ENCODE peak calls at places on chromosomes 12 and 14, in seven cellular contexts. Y, I, C, X, M, G and F are unnamed samples.

GRCh38 chr12:75836533-75836932 is 195.0 kb downstream of the PHLDA1 start:
- DNase-seq in G (no peak), Y (no peak), C (no peak), M (no peak), X (peak; percentile 46), I (no peak), F (no peak)

GRCh38 chr12:52634266-52635056 is 16.1 kb upstream of the KRT73 start:
- DNase-seq in Y (no peak), G (no peak), X (no peak), M (no peak), I (no peak), C (peak; percentile 79), F (no peak)

GRCh38 chr12:109153711-109154434 is 37.5 kb downstream of the ACACB start:
- DNase-seq in C (no peak), I (no peak), X (no peak), Y (peak; percentile 51), M (no peak), G (no peak), F (peak; percentile 51)

GRCh38 chr14:61581955-61582615 is 113.2 kb upstream of the HIF1A start:
- DNase-seq in X (no peak), Y (no peak), G (no peak), M (no peak), I (no peak), C (no peak), F (no peak)

GRCh38 chr14:35380794-35381193 is 23.8 kb downstream of the NFKBIA start:
- DNase-seq in M (no peak), C (no peak), G (no peak), Y (no peak), X (no peak), I (no peak), F (no peak)

GRCh38 chr14:53310412-53310811 is 157.3 kb upstream of the DDHD1 start:
- DNase-seq in G (no peak), C (no peak), M (no peak), Y (no peak), X (no peak), I (no peak), F (no peak)

GRCh38 chr12:113424915-113425823 is 3.0 kb downstream of the SDSL start:
- DNase-seq in C (peak; percentile 78), G (peak; percentile 81), X (peak; percentile 67), I (peak; percentile 7), Y (peak; percentile 52), M (peak; percentile 60), F (peak; percentile 76)

GRCh38 chr14:52730708-52731111 is 744 bp downstream of the STYX start:
- DNase-seq in X (no peak), G (no peak), M (no peak), C (no peak), Y (no peak), I (no peak), F (no peak)

GRCh38 chr12:130987151-130987931 is 33.6 kb downstream of the ADGRD1 start:
- DNase-seq in I (no peak), M (no peak), X (no peak), Y (no peak), C (no peak), G (no peak), F (no peak)

GRCh38 chr12:124567035-124567672 is at the start of gene NCOR2:
- DNase-seq in C (no peak), Y (peak; percentile 85), G (no peak), X (peak; percentile 55), I (peak; percentile 39), M (peak; percentile 35), F (peak; percentile 90)

GRCh38 chr12:100348657-100349454 is 8.0 kb upstream of the SLC17A8 start:
- DNase-seq in I (no peak), G (no peak), Y (peak; percentile 57), X (peak; percentile 66), C (no peak), M (no peak), F (peak; percentile 48)

GRCh38 chr14:24013654-24014514 is 25.2 kb downstream of the DHRS4L2 start:
- DNase-seq in G (no peak), X (peak; percentile 88), C (no peak), M (peak; percentile 37), I (peak; percentile 30), Y (peak; percentile 75), F (peak; percentile 81)

GRCh38 chr12:19547258-19547657 is 108.0 kb downstream of the AEBP2 start:
- DNase-seq in Y (no peak), G (no peak), C (no peak), M (no peak), X (peak; percentile 55), I (no peak), F (no peak)

GRCh38 chr12:99916555-99916954 is 68.2 kb downstream of the ANKS1B start:
- DNase-seq in C (no peak), I (no peak), Y (no peak), X (peak; percentile 47), M (no peak), G (no peak), F (no peak)

DNA sequence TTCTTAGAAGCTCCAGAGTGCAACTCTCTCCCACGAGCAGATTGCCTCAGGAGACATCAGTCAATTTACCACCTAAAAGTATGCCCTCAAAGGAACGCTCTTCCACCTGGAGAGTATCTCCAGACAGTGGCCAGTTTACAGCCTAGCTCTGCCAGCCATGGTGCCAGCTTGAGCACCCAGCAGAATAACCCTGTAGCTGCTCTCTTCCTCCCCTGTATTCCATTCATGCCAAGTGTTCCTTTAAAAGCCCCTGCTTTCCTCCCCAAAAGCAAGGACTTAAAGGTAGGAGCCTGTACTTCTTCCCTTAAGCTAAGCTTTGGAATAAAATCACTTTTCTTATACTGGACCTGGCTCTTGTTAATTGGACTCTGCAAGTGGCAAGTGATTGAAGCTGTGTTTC is 245.4 kb upstream of the TMEM132C start:
- DNase-seq in Y (no peak), X (no peak), G (no peak), M (no peak), C (no peak), I (no peak), F (no peak)
- H3K27me3 ChIP-seq in Y (no peaks in the 10 kb centered on the region), X (no peaks in the 10 kb centered on the region), G (no peaks in the 10 kb centered on the region), M (peaks cover 25% of the 10 kb centered on the region), C (no peaks in the 10 kb centered on the region), I (no peaks in the 10 kb centered on the region), F (no peaks in the 10 kb centered on the region)

GRCh38 chr14:105480165-105480564 is 5.5 kb downstream of the CRIP2 start:
- DNase-seq in X (no peak), I (no peak), M (no peak), C (no peak), G (no peak), Y (no peak), F (no peak)

GRCh38 chr14:105481886-105482454 is 4.7 kb upstream of the CRIP1 start:
- DNase-seq in M (peak; percentile 93), C (peak; percentile 96), Y (peak; percentile 88), I (peak; percentile 94), X (peak; percentile 97), G (peak; percentile 98), F (peak; percentile 96)

GRCh38 chr14:105479438-105480164 is 5.0 kb downstream of the CRIP2 start:
- DNase-seq in M (no peak), X (no peak), G (no peak), C (no peak), I (no peak), Y (no peak), F (peak; percentile 82)

GRCh38 chr14:105482486-105483110 is 4.1 kb upstream of the CRIP1 start:
- DNase-seq in C (no peak), X (no peak), I (no peak), Y (no peak), M (no peak), G (no peak), F (no peak)

DNA sequence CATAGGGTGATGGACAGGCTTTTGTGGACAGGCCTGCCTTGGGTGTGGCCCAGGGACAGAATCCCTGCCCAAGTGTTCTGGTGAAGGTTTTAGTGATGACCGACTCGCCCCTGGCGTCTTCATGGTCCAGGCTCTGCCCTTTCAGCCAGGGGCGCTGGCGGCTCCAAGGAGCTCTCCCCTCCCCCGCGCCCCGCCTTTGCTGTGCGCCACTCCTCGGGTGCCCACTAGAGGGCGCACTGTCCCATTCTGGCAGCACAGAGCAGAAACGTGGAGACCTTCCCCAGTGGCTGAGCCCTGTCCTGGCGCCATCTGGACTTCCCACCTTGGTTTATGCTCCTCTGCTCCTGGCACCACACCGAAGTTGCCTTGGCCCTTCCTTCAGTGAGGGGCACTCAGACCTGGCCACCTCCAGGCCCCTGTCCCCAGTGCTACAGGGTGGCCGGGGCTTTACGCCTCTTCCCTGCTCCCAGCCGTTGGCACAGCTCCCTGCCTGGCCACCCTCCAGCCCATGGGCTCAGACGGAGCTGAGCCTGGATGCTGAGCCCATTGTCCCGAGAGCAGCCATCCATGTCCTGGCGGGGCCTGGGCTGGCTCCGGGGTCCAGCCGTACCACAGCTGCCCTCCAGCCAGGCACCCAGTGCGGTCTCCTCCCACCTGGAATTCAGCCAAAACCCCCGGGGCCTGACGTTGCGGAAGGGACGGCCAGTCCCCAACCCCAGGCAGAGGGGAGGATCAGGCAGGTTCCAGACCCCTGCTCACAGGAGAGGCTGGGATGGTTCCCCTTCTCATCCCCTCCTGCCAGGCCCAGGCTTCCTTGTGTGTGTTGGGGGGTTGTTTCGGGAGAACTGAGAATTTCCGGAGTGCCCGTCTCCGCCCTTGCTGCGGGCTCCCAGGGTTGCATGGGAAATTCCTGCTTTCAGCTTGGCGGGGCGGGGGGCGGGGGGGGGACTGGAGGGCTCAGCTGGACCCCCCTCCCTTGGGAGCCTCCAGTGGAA is 5.6 kb upstream of the CRIP1 start:
- DNase-seq in M (peak; percentile 92), Y (peak; percentile 92), X (peak; percentile 95), I (peak; percentile 83), G (peak; percentile 97), C (peak; percentile 95), F (peak; percentile 98)
- H3K27me3 ChIP-seq in M (no peaks in the 10 kb centered on the region), Y (peaks cover 93% of the 10 kb centered on the region), X (no peaks in the 10 kb centered on the region), I (no peaks in the 10 kb centered on the region), G (no peaks in the 10 kb centered on the region), C (no peaks in the 10 kb centered on the region), F (peaks cover 81% of the 10 kb centered on the region)

DNA sequence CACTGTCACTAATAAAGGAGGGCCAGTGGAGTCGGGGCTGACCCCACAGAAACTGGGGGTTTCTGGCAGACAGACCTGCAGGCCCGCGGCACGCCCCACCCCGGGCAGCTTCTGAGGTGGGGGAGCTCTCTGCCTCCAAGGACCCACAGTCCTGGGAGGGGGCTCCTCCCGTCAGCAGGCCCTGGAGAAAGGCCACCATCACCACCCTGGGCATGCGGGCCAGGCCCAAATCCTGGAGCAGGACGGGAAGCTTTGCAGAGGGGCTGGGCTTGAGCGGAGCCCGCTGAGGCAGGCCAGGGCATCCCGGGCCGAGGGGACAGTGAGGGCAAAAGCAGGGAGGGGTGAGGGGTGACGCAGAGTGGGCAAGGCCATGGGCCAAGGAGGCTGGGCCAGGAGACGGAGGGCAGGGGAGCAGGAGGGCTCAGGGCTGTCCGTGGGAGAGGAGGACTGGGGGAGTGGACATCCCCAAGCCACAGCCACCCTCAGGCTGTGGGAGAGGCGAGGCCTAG is 11.1 kb upstream of the GPR132 start:
- DNase-seq in M (no peak), I (no peak), X (no peak), G (peak; percentile 54), Y (no peak), C (no peak), F (peak; percentile 59)
- H3K27me3 ChIP-seq in M (no peaks in the 10 kb centered on the region), I (no peaks in the 10 kb centered on the region), X (peaks cover 61% of the 10 kb centered on the region), G (no peaks in the 10 kb centered on the region), Y (no peaks in the 10 kb centered on the region), C (peaks cover 7% of the 10 kb centered on the region), F (no peaks in the 10 kb centered on the region)

DNA sequence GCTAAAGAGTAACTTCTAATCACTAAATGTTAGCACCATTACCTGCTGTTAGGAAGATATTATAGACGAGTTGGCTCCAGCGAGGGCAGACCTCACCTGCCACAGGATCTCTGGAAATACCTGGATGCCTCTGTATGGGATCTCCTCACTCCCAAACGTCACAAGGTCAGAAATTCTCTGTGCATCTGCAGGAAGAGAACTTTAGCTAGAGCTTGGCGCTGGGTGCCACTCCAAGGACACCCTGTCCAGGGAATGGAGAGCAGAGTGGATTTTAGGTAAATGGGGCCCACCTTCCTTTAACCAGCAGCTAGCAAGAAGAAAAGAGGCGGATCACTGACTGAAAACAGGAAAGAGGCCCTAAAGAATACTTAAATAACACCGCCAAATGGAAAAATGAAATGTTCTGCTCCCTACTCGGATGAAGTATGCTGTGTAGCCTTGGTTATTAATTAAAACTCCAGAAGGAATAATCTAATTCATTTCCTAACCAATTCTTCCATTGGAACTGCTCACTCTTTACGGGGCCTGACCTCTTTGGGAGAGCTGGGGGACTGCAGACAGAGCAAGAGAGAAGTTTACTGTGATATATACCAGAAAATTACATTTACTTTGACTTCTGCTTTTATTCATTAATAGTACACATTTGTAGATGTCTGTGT is 4.2 kb upstream of the FOXG1 start:
- DNase-seq in G (no peak), Y (peak; percentile 23), C (no peak), X (no peak), M (no peak), I (no peak), F (no peak)
- H3K27me3 ChIP-seq in G (no peaks in the 10 kb centered on the region), Y (peaks cover 100% of the 10 kb centered on the region), C (peaks cover 94% of the 10 kb centered on the region), X (peaks cover 85% of the 10 kb centered on the region), M (no peaks in the 10 kb centered on the region), I (peaks cover 21% of the 10 kb centered on the region), F (peaks cover 93% of the 10 kb centered on the region)